ENCODE peak calls at places on chromosomes 1 and 21, in four cellular contexts. P is foreskin fibroblast, S is neural crest cell, I is AG10803. J is an unnamed sample.

GRCh38 chr1:228393268-228393699 is 13.4 kb downstream of the TRIM11 start:
- DNase-seq in S (no peak), P (peak; percentile 76), I (peak; percentile 80), J (no peak)

GRCh38 chr1:34547043-34547674 is 207.7 kb upstream of the GJB5 start:
- DNase-seq in I (peak; percentile 39), P (no peak), S (peak; percentile 5), J (no peak)

GRCh38 chr1:205971082-205971481 is 27.8 kb upstream of the SLC26A9 start:
- DNase-seq in S (no peak), P (no peak), I (no peak), J (no peak)

GRCh38 chr1:113452921-113453770 is 62.8 kb downstream of the MAGI3 start:
- DNase-seq in P (peak; percentile 50), S (no peak), I (peak; percentile 42), J (peak; percentile 14)

GRCh38 chr1:228490120-228491078 is 3.2 kb downstream of the RNF187 start:
- DNase-seq in P (no peak), S (no peak), I (peak; percentile 82), J (no peak)

GRCh38 chr21:17757671-17758070 is 61.5 kb downstream of the C21orf91 start:
- DNase-seq in P (no peak), I (no peak), S (no peak), J (no peak)

GRCh38 chr21:34807881-34808568 is 139.2 kb downstream of the CLIC6 start:
- DNase-seq in P (peak; percentile 95), S (no peak), I (peak; percentile 95), J (no peak)

GRCh38 chr1:145706282-145706681 is 886 bp downstream of the PDZK1 start:
- DNase-seq in P (peak; percentile 50), S (no peak), I (peak; percentile 39), J (no peak)

GRCh38 chr1:7248402-7248805 is 463.1 kb downstream of the CAMTA1 start:
- DNase-seq in S (no peak), P (no peak), I (no peak), J (no peak)

GRCh38 chr21:36747114-36747814 is 48.3 kb downstream of the SIM2 start:
- DNase-seq in I (no peak), S (no peak), P (no peak), J (no peak)

GRCh38 chr21:44527983-44528633 is 11.9 kb downstream of the KRTAP10-1 start:
- DNase-seq in P (no peak), S (no peak), I (no peak), J (no peak)

GRCh38 chr1:210779259-210779658 is 354.7 kb downstream of the KCNH1 start:
- DNase-seq in I (no peak), S (no peak), P (no peak), J (no peak)

GRCh38 chr1:51415963-51416362 is 85.6 kb upstream of the TTC39A start:
- DNase-seq in P (no peak), I (no peak), S (no peak), J (no peak)

GRCh38 chr1:104238991-104239390 is 489.3 kb downstream of the AMY1C start:
- DNase-seq in I (no peak), S (no peak), P (no peak), J (no peak)

GRCh38 chr1:185652348-185652747 is 81.8 kb upstream of the HMCN1 start:
- DNase-seq in S (no peak), P (no peak), I (no peak), J (no peak)

GRCh38 chr1:162117039-162117816 is 47.7 kb downstream of the NOS1AP start:
- DNase-seq in P (no peak), I (no peak), S (no peak), J (no peak)

GRCh38 chr1:154863702-154864174 is 6.3 kb downstream of the KCNN3 start:
- DNase-seq in I (peak; percentile 44), S (peak; percentile 52), P (peak; percentile 13), J (peak; percentile 77)

GRCh38 chr1:47417129-47418044 is 1.3 kb downstream of the FOXE3 start:
- DNase-seq in S (no peak), P (no peak), I (no peak), J (no peak)

GRCh38 chr21:36879827-36880226 is 86.6 kb downstream of the HLCS start:
- DNase-seq in I (no peak), S (no peak), P (no peak), J (no peak)

GRCh38 chr1:228400692-228401454 is 5.8 kb downstream of the TRIM11 start:
- DNase-seq in I (no peak), P (no peak), S (no peak), J (no peak)

GRCh38 chr1:145805057-145805456 is 18.8 kb downstream of the RNF115 start:
- DNase-seq in S (no peak), P (no peak), I (peak; percentile 31), J (no peak)

GRCh38 chr1:108609483-108610066 is 49.7 kb downstream of the EEIG2 start:
- DNase-seq in S (no peak), I (peak; percentile 20), P (no peak), J (no peak)

GRCh38 chr21:38622081-38622826 is 124.0 kb upstream of the ERG start:
- DNase-seq in I (no peak), P (no peak), S (no peak), J (no peak)

GRCh38 chr21:38622827-38623209 is 124.5 kb upstream of the ERG start:
- DNase-seq in I (no peak), S (no peak), P (no peak), J (no peak)

GRCh38 chr21:38619865-38620513 is 121.7 kb upstream of the ERG start:
- DNase-seq in I (peak; percentile 74), P (no peak), S (no peak), J (no peak)

GRCh38 chr21:38623552-38623951 is 125.3 kb upstream of the ERG start:
- DNase-seq in I (no peak), S (no peak), P (no peak), J (no peak)

GRCh38 chr21:38621132-38621531 is 122.9 kb upstream of the ERG start:
- DNase-seq in P (no peak), I (no peak), S (no peak), J (no peak)
- TF ChIP-seq CTCF in P (no peak), I (no peak), S (no peak), J (no peak)

GRCh38 chr1:247096112-247096511 is 8.0 kb downstream of the ZNF669 start:
- DNase-seq in S (no peak), I (no peak), P (no peak), J (no peak)
- TF ChIP-seq CTCF in S (no peak), I (no peak), P (no peak), J (no peak)

GRCh38 chr1:26700711-26701110 is 4.9 kb downstream of the ARID1A start:
- DNase-seq in S (no peak), P (no peak), I (peak; percentile 49), J (no peak)
- TF ChIP-seq CTCF in S (no peak), P (no peak), I (no peak), J (no peak)

GRCh38 chr1:53683986-53684740 is 54.8 kb downstream of the GLIS1 start:
- DNase-seq in P (no peak), I (no peak), S (no peak), J (no peak)
- TF ChIP-seq CTCF in P (peak; percentile 12), I (peak; percentile 21), S (no peak), J (no peak)